ENCODE peak calls at places on chromosome 1, in nine cellular contexts. One of them, this sample, is unnamed.
A peak's percentile ranks its signal among the peaks of the same experiment; 100 is the strongest.

GRCh38 chr1:69221492-69221990 is 346.2 kb upstream of the LRRC7 start:
- DNase-seq in activated naive CD4-positive, alpha-beta T cell treated with Interleukin-2 at 50 U/mL for 16 hours: no peak
- DNase-seq in small intestine: no peak
- DNase-seq in NCI-H774: no peak
- DNase-seq in neural crest cell: no peak
- DNase-seq in transverse colon: no peak
- DNase-seq in heart right ventricle: no peak
- DNase-seq in fibroblast of villous mesenchyme: no peak
- DNase-seq in upper lobe of right lung: no peak
- DNase-seq in this sample: no peak

GRCh38 chr1:234969630-234970370 is 158.8 kb downstream of the TOMM20 start:
- DNase-seq in heart right ventricle: peak; percentile 76
- DNase-seq in upper lobe of right lung: peak; percentile 79
- DNase-seq in fibroblast of villous mesenchyme: peak; percentile 85
- DNase-seq in neural crest cell: peak; percentile 53
- DNase-seq in activated naive CD4-positive, alpha-beta T cell treated with Interleukin-2 at 50 U/mL for 16 hours: no peak
- DNase-seq in small intestine: no peak
- DNase-seq in NCI-H774: peak; percentile 76
- DNase-seq in transverse colon: no peak
- DNase-seq in this sample: no peak

GRCh38 chr1:168362991-168363390 is 82.3 kb downstream of the TBX19 start:
- DNase-seq in activated naive CD4-positive, alpha-beta T cell treated with Interleukin-2 at 50 U/mL for 16 hours: peak; percentile 52
- DNase-seq in NCI-H774: no peak
- DNase-seq in small intestine: peak; percentile 51
- DNase-seq in heart right ventricle: no peak
- DNase-seq in upper lobe of right lung: no peak
- DNase-seq in transverse colon: no peak
- DNase-seq in neural crest cell: no peak
- DNase-seq in fibroblast of villous mesenchyme: no peak
- DNase-seq in this sample: no peak

GRCh38 chr1:190046231-190046630 is 431.4 kb downstream of the BRINP3 start:
- DNase-seq in NCI-H774: no peak
- DNase-seq in transverse colon: no peak
- DNase-seq in activated naive CD4-positive, alpha-beta T cell treated with Interleukin-2 at 50 U/mL for 16 hours: no peak
- DNase-seq in upper lobe of right lung: no peak
- DNase-seq in fibroblast of villous mesenchyme: no peak
- DNase-seq in small intestine: no peak
- DNase-seq in neural crest cell: no peak
- DNase-seq in heart right ventricle: no peak
- DNase-seq in this sample: no peak

GRCh38 chr1:246532519-246532918 is 25.4 kb upstream of the SMYD3 start:
- DNase-seq in activated naive CD4-positive, alpha-beta T cell treated with Interleukin-2 at 50 U/mL for 16 hours: no peak
- DNase-seq in NCI-H774: no peak
- DNase-seq in fibroblast of villous mesenchyme: no peak
- DNase-seq in neural crest cell: no peak
- DNase-seq in transverse colon: no peak
- DNase-seq in small intestine: peak; percentile 9
- DNase-seq in upper lobe of right lung: no peak
- DNase-seq in heart right ventricle: no peak
- DNase-seq in this sample: no peak

GRCh38 chr1:103371234-103371633 is 154.3 kb upstream of the RNPC3 start:
- DNase-seq in small intestine: no peak
- DNase-seq in upper lobe of right lung: no peak
- DNase-seq in transverse colon: no peak
- DNase-seq in fibroblast of villous mesenchyme: peak; percentile 48
- DNase-seq in heart right ventricle: no peak
- DNase-seq in NCI-H774: no peak
- DNase-seq in activated naive CD4-positive, alpha-beta T cell treated with Interleukin-2 at 50 U/mL for 16 hours: no peak
- DNase-seq in neural crest cell: no peak
- DNase-seq in this sample: no peak

GRCh38 chr1:189424746-189425331 is 1052.8 kb downstream of the BRINP3 start:
- DNase-seq in neural crest cell: no peak
- DNase-seq in activated naive CD4-positive, alpha-beta T cell treated with Interleukin-2 at 50 U/mL for 16 hours: no peak
- DNase-seq in small intestine: no peak
- DNase-seq in upper lobe of right lung: no peak
- DNase-seq in heart right ventricle: no peak
- DNase-seq in NCI-H774: no peak
- DNase-seq in fibroblast of villous mesenchyme: no peak
- DNase-seq in transverse colon: no peak
- DNase-seq in this sample: no peak

GRCh38 chr1:151815716-151816327 is 10.6 kb upstream of the LINGO4 start:
- DNase-seq in upper lobe of right lung: peak; percentile 67
- DNase-seq in activated naive CD4-positive, alpha-beta T cell treated with Interleukin-2 at 50 U/mL for 16 hours: no peak
- DNase-seq in small intestine: peak; percentile 49
- DNase-seq in NCI-H774: no peak
- DNase-seq in neural crest cell: no peak
- DNase-seq in fibroblast of villous mesenchyme: no peak
- DNase-seq in heart right ventricle: no peak
- DNase-seq in transverse colon: peak; percentile 48
- DNase-seq in this sample: no peak

GRCh38 chr1:237211540-237211939 is 169.6 kb downstream of the RYR2 start:
- DNase-seq in heart right ventricle: no peak
- DNase-seq in fibroblast of villous mesenchyme: no peak
- DNase-seq in upper lobe of right lung: no peak
- DNase-seq in neural crest cell: no peak
- DNase-seq in NCI-H774: no peak
- DNase-seq in transverse colon: no peak
- DNase-seq in small intestine: no peak
- DNase-seq in activated naive CD4-positive, alpha-beta T cell treated with Interleukin-2 at 50 U/mL for 16 hours: no peak
- DNase-seq in this sample: no peak

GRCh38 chr1:203954788-203955552 is 93.6 kb downstream of the SNRPE start:
- DNase-seq in neural crest cell: no peak
- DNase-seq in small intestine: no peak
- DNase-seq in fibroblast of villous mesenchyme: no peak
- DNase-seq in NCI-H774: no peak
- DNase-seq in activated naive CD4-positive, alpha-beta T cell treated with Interleukin-2 at 50 U/mL for 16 hours: no peak
- DNase-seq in heart right ventricle: no peak
- DNase-seq in transverse colon: no peak
- DNase-seq in upper lobe of right lung: no peak
- DNase-seq in this sample: no peak

GRCh38 chr1:183467687-183468086 is 4.6 kb upstream of the SMG7 start:
- DNase-seq in upper lobe of right lung: no peak
- DNase-seq in activated naive CD4-positive, alpha-beta T cell treated with Interleukin-2 at 50 U/mL for 16 hours: no peak
- DNase-seq in fibroblast of villous mesenchyme: no peak
- DNase-seq in transverse colon: no peak
- DNase-seq in heart right ventricle: no peak
- DNase-seq in small intestine: peak; percentile 80
- DNase-seq in NCI-H774: no peak
- DNase-seq in neural crest cell: no peak
- DNase-seq in this sample: peak; percentile 19

GRCh38 chr1:38929476-38929875 is 12.2 kb downstream of the RHBDL2 start:
- DNase-seq in small intestine: no peak
- DNase-seq in activated naive CD4-positive, alpha-beta T cell treated with Interleukin-2 at 50 U/mL for 16 hours: no peak
- DNase-seq in NCI-H774: no peak
- DNase-seq in transverse colon: no peak
- DNase-seq in neural crest cell: no peak
- DNase-seq in heart right ventricle: peak; percentile 14
- DNase-seq in fibroblast of villous mesenchyme: no peak
- DNase-seq in upper lobe of right lung: no peak
- DNase-seq in this sample: no peak

GRCh38 chr1:30452170-30452569 is 271.2 kb downstream of the MATN1 start:
- DNase-seq in transverse colon: no peak
- DNase-seq in fibroblast of villous mesenchyme: no peak
- DNase-seq in activated naive CD4-positive, alpha-beta T cell treated with Interleukin-2 at 50 U/mL for 16 hours: no peak
- DNase-seq in upper lobe of right lung: no peak
- DNase-seq in neural crest cell: no peak
- DNase-seq in NCI-H774: no peak
- DNase-seq in heart right ventricle: no peak
- DNase-seq in small intestine: no peak
- DNase-seq in this sample: no peak

GRCh38 chr1:181981821-181982220 is 79.7 kb downstream of the ZNF648 start:
- DNase-seq in neural crest cell: no peak
- DNase-seq in transverse colon: no peak
- DNase-seq in heart right ventricle: no peak
- DNase-seq in NCI-H774: no peak
- DNase-seq in upper lobe of right lung: no peak
- DNase-seq in activated naive CD4-positive, alpha-beta T cell treated with Interleukin-2 at 50 U/mL for 16 hours: no peak
- DNase-seq in fibroblast of villous mesenchyme: no peak
- DNase-seq in small intestine: no peak
- DNase-seq in this sample: no peak

GRCh38 chr1:56821462-56821797 is 2.2 kb upstream of the FYB2 start:
- DNase-seq in small intestine: peak; percentile 62
- DNase-seq in neural crest cell: no peak
- DNase-seq in fibroblast of villous mesenchyme: peak; percentile 9
- DNase-seq in NCI-H774: no peak
- DNase-seq in transverse colon: no peak
- DNase-seq in heart right ventricle: no peak
- DNase-seq in activated naive CD4-positive, alpha-beta T cell treated with Interleukin-2 at 50 U/mL for 16 hours: no peak
- DNase-seq in upper lobe of right lung: no peak
- DNase-seq in this sample: peak; percentile 30

GRCh38 chr1:212244441-212244840 is 40.8 kb upstream of the PPP2R5A start:
- DNase-seq in activated naive CD4-positive, alpha-beta T cell treated with Interleukin-2 at 50 U/mL for 16 hours: no peak
- DNase-seq in NCI-H774: peak; percentile 46
- DNase-seq in transverse colon: no peak
- DNase-seq in neural crest cell: no peak
- DNase-seq in small intestine: no peak
- DNase-seq in fibroblast of villous mesenchyme: no peak
- DNase-seq in heart right ventricle: no peak
- DNase-seq in upper lobe of right lung: no peak
- DNase-seq in this sample: no peak

GRCh38 chr1:222331340-222331739 is 216.6 kb downstream of the HHIPL2 start:
- DNase-seq in upper lobe of right lung: no peak
- DNase-seq in NCI-H774: no peak
- DNase-seq in activated naive CD4-positive, alpha-beta T cell treated with Interleukin-2 at 50 U/mL for 16 hours: no peak
- DNase-seq in transverse colon: no peak
- DNase-seq in small intestine: no peak
- DNase-seq in neural crest cell: no peak
- DNase-seq in fibroblast of villous mesenchyme: peak; percentile 88
- DNase-seq in heart right ventricle: no peak
- DNase-seq in this sample: no peak

This sample was measured in Caki2.